ENCODE peak calls at places on chromosome 18, in four cellular contexts. T is NCI-H2171; R is stimulated activated CD8-positive, alpha-beta memory T cell treated with anti-CD3 and anti-CD28 coated beads, Interleukin-15, amount 100 ng/mL, for 48 hours; D is sciatic nerve. G is an unnamed sample.

GRCh38 chr18:35590935-35591334 is 9.4 kb downstream of the GALNT1 start:
- DNase-seq in R (no peak), T (no peak), D (no peak), G (no peak)

GRCh38 chr18:49460958-49461601 is 635 bp upstream of the DYM start:
- DNase-seq in D (no peak), R (no peak), T (no peak), G (peak; percentile 78)

GRCh38 chr18:11163668-11164067 is 14.3 kb upstream of the PIEZO2 start:
- DNase-seq in T (no peak), D (no peak), R (no peak), G (no peak)

GRCh38 chr18:39596216-39596615 is 2030.6 kb upstream of the CELF4 start:
- DNase-seq in T (no peak), D (no peak), R (no peak), G (no peak)

GRCh38 chr18:75087119-75088020 is 121.6 kb downstream of the PTGR3 start:
- DNase-seq in D (no peak), R (no peak), T (no peak), G (no peak)

GRCh38 chr18:45671366-45671765 is 52.6 kb upstream of the SLC14A1 start:
- DNase-seq in T (no peak), D (no peak), R (no peak), G (no peak)

GRCh38 chr18:5413447-5413846 is 117.9 kb upstream of the ZBTB14 start:
- DNase-seq in D (no peak), R (no peak), T (no peak), G (no peak)

GRCh38 chr18:66931010-66931409 is 327.1 kb upstream of the CDH19 start:
- DNase-seq in T (no peak), D (no peak), R (no peak), G (no peak)

GRCh38 chr18:45014047-45014501 is 333.4 kb downstream of the SETBP1 start:
- DNase-seq in R (no peak), T (no peak), D (no peak), G (no peak)

GRCh38 chr18:31273812-31274527 is 44.0 kb upstream of the DSG1 start:
- DNase-seq in R (no peak), T (no peak), D (no peak), G (no peak)

GRCh38 chr18:62982600-62983251 is 267.4 kb downstream of the PHLPP1 start:
- DNase-seq in D (peak; percentile 77), R (peak; percentile 16), T (peak; percentile 47), G (peak; percentile 67)